ENCODE peak calls at places on chromosomes 11 and 22, in seven cellular contexts. T is A673, A is heart left ventricle, X is ovary, E is tibial nerve, C is thoracic aorta, U is spleen. K is an unnamed sample.

GRCh38 chr11:16977136-16978020 is 36.8 kb downstream of the PLEKHA7 start:
- DNase-seq in C (no peak), U (no peak), T (no peak), A (no peak), X (no peak), E (no peak), K (no peak)

GRCh38 chr22:44574581-44575343 is 76.7 kb upstream of the RTL6 start:
- DNase-seq in U (no peak), E (no peak), X (peak), A (no peak), T (no peak), C (no peak), K (no peak)

GRCh38 chr22:46465793-46466192 is 71.6 kb downstream of the CELSR1 start:
- DNase-seq in A (no peak), T (no peak), X (no peak), U (no peak), E (no peak), C (no peak), K (no peak)

GRCh38 chr11:4111834-4112233 is 17.2 kb downstream of the RRM1 start:
- DNase-seq in C (no peak), A (no peak), X (no peak), T (no peak), E (no peak), U (no peak), K (no peak)

GRCh38 chr11:66327171-66328035 is 8.8 kb downstream of the RIN1 start:
- DNase-seq in E (no peak), X (no peak), U (no peak), T (no peak), C (no peak), A (peak), K (peak)

GRCh38 chr22:26589845-26590524 is at the start of gene TPST2:
- DNase-seq in A (peak), E (peak), T (peak), U (peak), X (peak), C (no peak), K (peak)

GRCh38 chr11:1125803-1126202 is 31.9 kb upstream of the MUC5AC start:
- DNase-seq in E (no peak), U (no peak), A (no peak), C (no peak), T (no peak), X (no peak), K (no peak)

GRCh38 chr11:116579857-116580727 is 192.7 kb downstream of the BUD13 start:
- DNase-seq in C (no peak), E (no peak), T (no peak), X (no peak), U (peak), A (no peak), K (no peak)

GRCh38 chr11:82775736-82776346 is 42.2 kb upstream of the FAM181B start:
- DNase-seq in A (no peak), X (no peak), T (peak), C (no peak), U (no peak), E (no peak), K (peak)

GRCh38 chr11:118144301-118144701 is 8.3 kb downstream of the SCN4B start:
- DNase-seq in X (no peak), T (no peak), U (no peak), C (no peak), E (no peak), A (peak), K (no peak)

GRCh38 chr11:115611343-115611742 is 107.1 kb upstream of the CADM1 start:
- DNase-seq in E (no peak), A (no peak), U (no peak), X (no peak), C (no peak), T (no peak), K (no peak)

GRCh38 chr11:125062196-125062930 is 742 bp upstream of the SLC37A2 start:
- DNase-seq in X (no peak), A (no peak), T (no peak), C (no peak), E (no peak), U (no peak), K (no peak)

GRCh38 chr11:15903246-15903645 is 453.1 kb downstream of the SOX6 start:
- DNase-seq in C (no peak), A (no peak), T (no peak), E (no peak), U (no peak), X (no peak), K (no peak)

GRCh38 chr22:39519681-39520053 is 695 bp upstream of the ATF4 start:
- DNase-seq in C (no peak), A (peak), U (no peak), T (no peak), X (peak), E (peak), K (no peak)

GRCh38 chr22:24187731-24188644 is 6.7 kb downstream of the SUSD2 start:
- DNase-seq in C (no peak), T (no peak), X (peak), A (no peak), U (peak), E (no peak), K (no peak)

GRCh38 chr11:10935015-10935564 is 77.2 kb upstream of the ZBED5 start:
- DNase-seq in T (no peak), A (no peak), E (no peak), C (no peak), X (no peak), U (no peak), K (no peak)

GRCh38 chr22:43479311-43479710 is 67.5 kb downstream of the MPPED1 start:
- DNase-seq in A (no peak), E (no peak), T (no peak), X (no peak), C (no peak), U (peak), K (no peak)

GRCh38 chr11:2154889-2155288 is 6.1 kb downstream of the INS start:
- DNase-seq in X (no peak), T (no peak), A (no peak), E (no peak), U (no peak), C (no peak), K (no peak)

GRCh38 chr11:2377511-2378443 is 667 bp downstream of the CD81 start:
- DNase-seq in A (peak), E (peak), T (peak), C (no peak), X (peak), U (peak), K (no peak)

GRCh38 chr11:31824791-31825452 is 13.8 kb upstream of the PAX6 start:
- DNase-seq in T (no peak), C (no peak), E (no peak), A (no peak), U (no peak), X (no peak), K (no peak)

GRCh38 chr11:86204356-86204755 is 40.2 kb upstream of the EED start:
- DNase-seq in X (no peak), T (peak), U (no peak), E (no peak), C (no peak), A (no peak), K (no peak)

DNA sequence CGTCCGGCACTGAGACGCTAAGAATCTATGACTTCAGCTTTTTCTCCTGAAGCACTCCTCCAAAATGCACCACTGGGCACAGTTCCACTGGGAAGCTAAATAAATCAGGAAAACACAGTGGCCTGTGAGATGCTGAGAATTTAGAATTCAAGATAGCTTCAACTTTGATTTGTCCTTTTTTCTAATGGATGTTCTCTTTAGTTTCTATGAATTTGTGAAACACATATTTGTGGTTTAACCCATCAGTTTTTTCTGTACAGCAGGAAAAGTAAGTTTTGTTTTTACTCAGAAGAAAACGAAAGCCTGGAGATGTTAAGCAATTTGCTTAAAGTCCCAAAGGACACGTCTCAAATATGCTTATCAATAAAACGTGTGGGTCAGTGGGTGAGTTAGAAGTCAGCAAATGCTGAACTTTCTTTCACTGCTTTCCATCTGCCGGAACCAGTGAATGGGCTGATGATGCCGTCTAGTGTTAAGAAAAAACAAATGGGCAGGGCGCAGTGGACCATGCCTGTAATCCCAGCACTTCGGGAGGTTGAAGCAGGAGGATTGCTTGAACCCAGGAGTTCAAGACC is 40.7 kb upstream of the CLMP start:
- DNase-seq in U (no peak), C (no peak), T (no peak), X (peak), E (no peak), A (peak), K (no peak)
- TF ChIP-seq CTCF in U (no peak), C (no peak), T (no peak), X (no peak), E (no peak), A (no peak), K (no peak)

GRCh38 chr22:37284126-37284806 is 2.0 kb downstream of the CYTH4 start:
- DNase-seq in X (no peak), C (no peak), E (no peak), U (peak), A (no peak), T (no peak), K (no peak)
- H3K4me3 ChIP-seq in X (no peak), C (peak), E (peak), U (peak), A (no peak), T (no peak), K (no peak)

GRCh38 chr11:114562166-114562916 is 2.7 kb upstream of the NXPE1 start:
- DNase-seq in T (peak), U (no peak), A (no peak), E (no peak), X (no peak), C (no peak), K (no peak)
- H3K27ac ChIP-seq in T (no peak), U (no peak), A (no peak), E (no peak), X (no peak), C (no peak), K (no peak)

DNA sequence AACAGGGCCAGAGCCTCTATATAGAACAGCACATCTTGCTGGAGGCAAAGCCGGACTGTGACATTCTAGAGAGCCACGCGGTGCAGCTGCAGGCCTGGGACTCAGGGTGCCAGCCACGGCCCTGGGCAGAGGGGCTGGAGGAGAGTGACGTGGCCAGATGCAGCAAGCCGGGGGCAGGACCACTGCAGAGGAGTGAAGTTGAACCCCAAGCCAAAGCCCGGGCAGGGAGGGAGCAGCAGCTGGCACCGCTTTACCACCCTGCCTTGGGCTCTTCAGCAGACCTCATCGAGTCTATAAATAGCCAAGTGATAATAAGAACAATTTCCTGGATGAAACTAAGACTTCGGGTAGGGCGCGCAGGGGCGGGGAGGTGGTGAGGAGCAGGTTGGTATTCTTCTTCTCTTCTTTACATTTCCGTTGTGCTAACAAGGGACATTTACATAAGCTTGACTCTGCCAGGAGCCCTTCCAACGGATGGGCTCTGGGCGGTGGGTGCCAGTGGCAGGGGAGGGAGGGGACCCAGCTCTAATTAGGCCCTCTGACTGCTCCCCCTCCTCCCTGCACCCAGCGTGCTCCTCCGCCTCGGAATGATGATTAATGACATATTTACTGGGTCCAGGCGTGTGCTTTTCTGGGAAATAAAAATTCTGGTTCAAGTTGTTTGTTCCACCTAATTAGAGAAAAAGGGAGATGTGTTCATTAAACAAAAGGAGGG is 110.2 kb downstream of the ST3GAL4 start:
- DNase-seq in C (no peak), E (no peak), U (peak), A (no peak), T (peak), X (no peak), K (no peak)
- TF ChIP-seq CTCF in C (no peak), E (no peak), U (no peak), A (no peak), T (no peak), X (no peak), K (no peak)

GRCh38 chr11:94771951-94772350 is 3.8 kb downstream of the AMOTL1 start:
- DNase-seq in A (no peak), U (no peak), X (no peak), T (no peak), C (no peak), E (no peak), K (no peak)
- H3K4me3 ChIP-seq in A (no peak), U (no peak), X (no peak), T (no peak), C (no peak), E (no peak), K (no peak)

K was measured in brain microvascular endothelial cell.